ENCODE peak calls at places on chromosome 1, in nine cellular contexts. One of them, this sample, is unnamed.

GRCh38 chr1:244988521-244988920 is 124.2 kb upstream of the HNRNPU start:
- DNase-seq in adrenal gland: no peak
- DNase-seq in fibroblast of the conjunctiva: no peak
- DNase-seq in iPS-NIHi11: no peak
- DNase-seq in endothelial cell: no peak
- DNase-seq in retina: no peak
- DNase-seq in GM23248: peak
- DNase-seq in stimulated activated CD4-positive, alpha-beta T cell treated with anti-CD3 and anti-CD28 coated beads, Interleukin-1b, Interleukin-23, amount 100 ng/mL, for 24 hours: no peak
- DNase-seq in colonic mucosa: no peak
- DNase-seq in this sample: no peak

GRCh38 chr1:64042331-64043100 is 160.9 kb upstream of the UBE2U start:
- DNase-seq in adrenal gland: no peak
- DNase-seq in fibroblast of the conjunctiva: peak
- DNase-seq in iPS-NIHi11: no peak
- DNase-seq in endothelial cell: no peak
- DNase-seq in retina: peak
- DNase-seq in GM23248: peak
- DNase-seq in stimulated activated CD4-positive, alpha-beta T cell treated with anti-CD3 and anti-CD28 coated beads, Interleukin-1b, Interleukin-23, amount 100 ng/mL, for 24 hours: no peak
- DNase-seq in colonic mucosa: no peak
- DNase-seq in this sample: peak

GRCh38 chr1:216984536-216984935 is 261.3 kb upstream of the ESRRG start:
- DNase-seq in adrenal gland: no peak
- DNase-seq in fibroblast of the conjunctiva: no peak
- DNase-seq in iPS-NIHi11: no peak
- DNase-seq in endothelial cell: no peak
- DNase-seq in retina: no peak
- DNase-seq in GM23248: no peak
- DNase-seq in stimulated activated CD4-positive, alpha-beta T cell treated with anti-CD3 and anti-CD28 coated beads, Interleukin-1b, Interleukin-23, amount 100 ng/mL, for 24 hours: no peak
- DNase-seq in colonic mucosa: no peak
- DNase-seq in this sample: peak

GRCh38 chr1:108050134-108050533 is 85.2 kb upstream of the VAV3 start:
- DNase-seq in adrenal gland: peak
- DNase-seq in fibroblast of the conjunctiva: no peak
- DNase-seq in iPS-NIHi11: no peak
- DNase-seq in endothelial cell: no peak
- DNase-seq in retina: peak
- DNase-seq in GM23248: peak
- DNase-seq in stimulated activated CD4-positive, alpha-beta T cell treated with anti-CD3 and anti-CD28 coated beads, Interleukin-1b, Interleukin-23, amount 100 ng/mL, for 24 hours: no peak
- DNase-seq in colonic mucosa: no peak
- DNase-seq in this sample: no peak

GRCh38 chr1:51575406-51576084 is 41.3 kb upstream of the OSBPL9 start:
- DNase-seq in adrenal gland: no peak
- DNase-seq in fibroblast of the conjunctiva: peak
- DNase-seq in iPS-NIHi11: no peak
- DNase-seq in endothelial cell: no peak
- DNase-seq in retina: no peak
- DNase-seq in GM23248: peak
- DNase-seq in stimulated activated CD4-positive, alpha-beta T cell treated with anti-CD3 and anti-CD28 coated beads, Interleukin-1b, Interleukin-23, amount 100 ng/mL, for 24 hours: no peak
- DNase-seq in colonic mucosa: no peak
- DNase-seq in this sample: no peak

GRCh38 chr1:109772658-109773202 is 9.0 kb upstream of the EPS8L3 start:
- DNase-seq in adrenal gland: no peak
- DNase-seq in fibroblast of the conjunctiva: no peak
- DNase-seq in iPS-NIHi11: no peak
- DNase-seq in endothelial cell: no peak
- DNase-seq in retina: no peak
- DNase-seq in GM23248: no peak
- DNase-seq in stimulated activated CD4-positive, alpha-beta T cell treated with anti-CD3 and anti-CD28 coated beads, Interleukin-1b, Interleukin-23, amount 100 ng/mL, for 24 hours: no peak
- DNase-seq in colonic mucosa: no peak
- DNase-seq in this sample: no peak

GRCh38 chr1:63892632-63893395 is 119.0 kb downstream of the ROR1 start:
- DNase-seq in adrenal gland: no peak
- DNase-seq in fibroblast of the conjunctiva: no peak
- DNase-seq in iPS-NIHi11: no peak
- DNase-seq in endothelial cell: no peak
- DNase-seq in retina: peak
- DNase-seq in GM23248: peak
- DNase-seq in stimulated activated CD4-positive, alpha-beta T cell treated with anti-CD3 and anti-CD28 coated beads, Interleukin-1b, Interleukin-23, amount 100 ng/mL, for 24 hours: no peak
- DNase-seq in colonic mucosa: no peak
- DNase-seq in this sample: peak

GRCh38 chr1:70966018-70966638 is 81.5 kb downstream of the PTGER3 start:
- DNase-seq in adrenal gland: no peak
- DNase-seq in fibroblast of the conjunctiva: no peak
- DNase-seq in iPS-NIHi11: no peak
- DNase-seq in endothelial cell: no peak
- DNase-seq in retina: no peak
- DNase-seq in GM23248: peak
- DNase-seq in stimulated activated CD4-positive, alpha-beta T cell treated with anti-CD3 and anti-CD28 coated beads, Interleukin-1b, Interleukin-23, amount 100 ng/mL, for 24 hours: no peak
- DNase-seq in colonic mucosa: no peak
- DNase-seq in this sample: no peak

GRCh38 chr1:152756872-152757271 is 953 bp upstream of the KPRP start:
- DNase-seq in adrenal gland: no peak
- DNase-seq in fibroblast of the conjunctiva: no peak
- DNase-seq in iPS-NIHi11: no peak
- DNase-seq in endothelial cell: no peak
- DNase-seq in retina: no peak
- DNase-seq in GM23248: peak
- DNase-seq in stimulated activated CD4-positive, alpha-beta T cell treated with anti-CD3 and anti-CD28 coated beads, Interleukin-1b, Interleukin-23, amount 100 ng/mL, for 24 hours: no peak
- DNase-seq in colonic mucosa: no peak
- DNase-seq in this sample: no peak

This sample was measured in neural progenitor cell.